ENCODE peak calls at places on chromosomes 12 and 14, in eight cellular contexts. H is astrocyte of the spinal cord, G is hypothalamus, N is gastrocnemius medialis, M is progenitor cell of endocrine pancreas, S is NCI-H82, P is EL, O is cerebellar cortex. X is an unnamed sample.

GRCh38 chr12:48956279-48957140 is 777 bp downstream of the ARF3 start:
- DNase-seq in H (peak), G (peak), N (peak), M (no peak), S (peak), P (peak), O (peak), X (peak)

GRCh38 chr12:108634225-108634795 is 616 bp upstream of the SELPLG start:
- DNase-seq in H (no peak), G (no peak), N (peak), M (no peak), S (peak), P (no peak), O (no peak), X (no peak)

GRCh38 chr12:4648099-4648498 is 752 bp downstream of the AKAP3 start:
- DNase-seq in H (no peak), G (no peak), N (no peak), M (no peak), S (peak), P (no peak), O (no peak), X (no peak)

GRCh38 chr14:67421356-67422224 is 9.6 kb upstream of the PLEK2 start:
- DNase-seq in H (no peak), G (no peak), N (no peak), M (no peak), S (no peak), P (no peak), O (no peak), X (no peak)

GRCh38 chr12:40208707-40209106 is 16.1 kb upstream of the LRRK2 start:
- DNase-seq in H (no peak), G (no peak), N (no peak), M (no peak), S (no peak), P (no peak), O (no peak), X (no peak)

GRCh38 chr12:112294793-112295192 is 87.4 kb downstream of the HECTD4 start:
- DNase-seq in H (peak), G (no peak), N (no peak), M (no peak), S (peak), P (peak), O (no peak), X (no peak)

GRCh38 chr12:2284321-2284813 is 231.6 kb downstream of the CACNA1C start:
- DNase-seq in H (peak), G (no peak), N (no peak), M (no peak), S (no peak), P (peak), O (no peak), X (no peak)

GRCh38 chr12:79140711-79141110 is 276.1 kb downstream of the SYT1 start:
- DNase-seq in H (no peak), G (no peak), N (no peak), M (no peak), S (no peak), P (no peak), O (peak), X (no peak)

GRCh38 chr12:104809251-104809650 is 148.8 kb downstream of the SLC41A2 start:
- DNase-seq in H (no peak), G (no peak), N (no peak), M (no peak), S (no peak), P (no peak), O (no peak), X (no peak)

GRCh38 chr14:68561531-68562007 is 231.3 kb downstream of the ZFP36L1 start:
- DNase-seq in H (no peak), G (no peak), N (no peak), M (no peak), S (no peak), P (no peak), O (no peak), X (no peak)

GRCh38 chr12:70756118-70756517 is 118.9 kb upstream of the PTPRB start:
- DNase-seq in H (peak), G (no peak), N (no peak), M (no peak), S (no peak), P (peak), O (no peak), X (peak)